ENCODE peak calls at places on chromosome 2, in six cellular contexts. One of them, this sample, is unnamed.

GRCh38 chr2:139864821-139865302 is 1084.7 kb upstream of the NXPH2 start:
- DNase-seq in mammary epithelial cell: peak; percentile 71
- DNase-seq in GM23248: no peak
- DNase-seq in endothelial cell of umbilical vein: peak; percentile 13
- DNase-seq in IMR-90: no peak
- DNase-seq in astrocyte: no peak
- DNase-seq in this sample: no peak

GRCh38 chr2:23523651-23524260 is 138.8 kb downstream of the KLHL29 start:
- DNase-seq in mammary epithelial cell: no peak
- DNase-seq in GM23248: peak; percentile 53
- DNase-seq in endothelial cell of umbilical vein: no peak
- DNase-seq in IMR-90: peak; percentile 33
- DNase-seq in astrocyte: peak; percentile 20
- DNase-seq in this sample: peak; percentile 75

GRCh38 chr2:148524519-148524919 is 120.0 kb upstream of the EPC2 start:
- DNase-seq in mammary epithelial cell: no peak
- DNase-seq in GM23248: no peak
- DNase-seq in endothelial cell of umbilical vein: no peak
- DNase-seq in IMR-90: no peak
- DNase-seq in astrocyte: no peak
- DNase-seq in this sample: no peak

GRCh38 chr2:160736629-160737028 is 243.0 kb upstream of the RBMS1 start:
- DNase-seq in mammary epithelial cell: no peak
- DNase-seq in GM23248: peak; percentile 70
- DNase-seq in endothelial cell of umbilical vein: peak; percentile 64
- DNase-seq in IMR-90: peak; percentile 66
- DNase-seq in astrocyte: peak; percentile 85
- DNase-seq in this sample: peak; percentile 67

GRCh38 chr2:158973511-158973956 is 5.1 kb downstream of the TANC1 start:
- DNase-seq in mammary epithelial cell: no peak
- DNase-seq in GM23248: no peak
- DNase-seq in endothelial cell of umbilical vein: no peak
- DNase-seq in IMR-90: peak; percentile 51
- DNase-seq in astrocyte: peak; percentile 36
- DNase-seq in this sample: peak; percentile 47

GRCh38 chr2:188931361-188931760 is 42.8 kb upstream of the COL3A1 start:
- DNase-seq in mammary epithelial cell: no peak
- DNase-seq in GM23248: peak; percentile 72
- DNase-seq in endothelial cell of umbilical vein: no peak
- DNase-seq in IMR-90: peak; percentile 56
- DNase-seq in astrocyte: peak; percentile 9
- DNase-seq in this sample: peak; percentile 68

GRCh38 chr2:215479536-215480240 is 43.8 kb upstream of the FN1 start:
- DNase-seq in mammary epithelial cell: no peak
- DNase-seq in GM23248: no peak
- DNase-seq in endothelial cell of umbilical vein: peak; percentile 12
- DNase-seq in IMR-90: no peak
- DNase-seq in astrocyte: no peak
- DNase-seq in this sample: no peak

GRCh38 chr2:173087793-173088493 is 12.3 kb downstream of the MAP3K20 start:
- DNase-seq in mammary epithelial cell: no peak
- DNase-seq in GM23248: no peak
- DNase-seq in endothelial cell of umbilical vein: no peak
- DNase-seq in IMR-90: no peak
- DNase-seq in astrocyte: no peak
- DNase-seq in this sample: no peak

GRCh38 chr2:17188726-17189125 is 329.5 kb downstream of the RAD51AP2 start:
- DNase-seq in mammary epithelial cell: no peak
- DNase-seq in GM23248: no peak
- DNase-seq in endothelial cell of umbilical vein: no peak
- DNase-seq in IMR-90: no peak
- DNase-seq in astrocyte: no peak
- DNase-seq in this sample: no peak

GRCh38 chr2:94956797-94957391 is 68.6 kb upstream of the MAL start:
- DNase-seq in mammary epithelial cell: peak; percentile 19
- DNase-seq in GM23248: peak; percentile 61
- DNase-seq in endothelial cell of umbilical vein: peak; percentile 30
- DNase-seq in IMR-90: peak; percentile 15
- DNase-seq in astrocyte: peak; percentile 6
- DNase-seq in this sample: peak; percentile 57

GRCh38 chr2:85385746-85386145 is 24.4 kb downstream of the CAPG start:
- DNase-seq in mammary epithelial cell: no peak
- DNase-seq in GM23248: no peak
- DNase-seq in endothelial cell of umbilical vein: no peak
- DNase-seq in IMR-90: no peak
- DNase-seq in astrocyte: no peak
- DNase-seq in this sample: no peak

GRCh38 chr2:100247256-100248043 is 74.9 kb downstream of the LONRF2 start:
- DNase-seq in mammary epithelial cell: no peak
- DNase-seq in GM23248: no peak
- DNase-seq in endothelial cell of umbilical vein: no peak
- DNase-seq in IMR-90: no peak
- DNase-seq in astrocyte: no peak
- DNase-seq in this sample: no peak

GRCh38 chr2:45205985-45206384 is 196.7 kb upstream of the SIX2 start:
- DNase-seq in mammary epithelial cell: no peak
- DNase-seq in GM23248: no peak
- DNase-seq in endothelial cell of umbilical vein: no peak
- DNase-seq in IMR-90: no peak
- DNase-seq in astrocyte: no peak
- DNase-seq in this sample: no peak

GRCh38 chr2:44598731-44599529 is 237.2 kb downstream of the CAMKMT start:
- DNase-seq in mammary epithelial cell: peak; percentile 36
- DNase-seq in GM23248: no peak
- DNase-seq in endothelial cell of umbilical vein: no peak
- DNase-seq in IMR-90: no peak
- DNase-seq in astrocyte: no peak
- DNase-seq in this sample: no peak

GRCh38 chr2:199457147-199458016 is at the start of gene SATB2:
- DNase-seq in mammary epithelial cell: peak; percentile 79
- DNase-seq in GM23248: peak; percentile 90
- DNase-seq in endothelial cell of umbilical vein: peak; percentile 15
- DNase-seq in IMR-90: peak; percentile 78
- DNase-seq in astrocyte: peak; percentile 76
- DNase-seq in this sample: peak; percentile 96

GRCh38 chr2:150385211-150385610 is 102.3 kb downstream of the RND3 start:
- DNase-seq in mammary epithelial cell: no peak
- DNase-seq in GM23248: no peak
- DNase-seq in endothelial cell of umbilical vein: no peak
- DNase-seq in IMR-90: no peak
- DNase-seq in astrocyte: no peak
- DNase-seq in this sample: no peak

GRCh38 chr2:28506112-28506511 is 10.3 kb downstream of the PLB1 start:
- DNase-seq in mammary epithelial cell: peak; percentile 14
- DNase-seq in GM23248: peak; percentile 14
- DNase-seq in endothelial cell of umbilical vein: no peak
- DNase-seq in IMR-90: peak; percentile 18
- DNase-seq in astrocyte: peak; percentile 52
- DNase-seq in this sample: no peak

GRCh38 chr2:46876741-46877384 is 38.7 kb downstream of the MCFD2 start:
- DNase-seq in mammary epithelial cell: peak; percentile 84
- DNase-seq in GM23248: peak; percentile 89
- DNase-seq in endothelial cell of umbilical vein: peak; percentile 80
- DNase-seq in IMR-90: peak; percentile 88
- DNase-seq in astrocyte: peak; percentile 82
- DNase-seq in this sample: peak; percentile 89

GRCh38 chr2:64276417-64277095 is 132.3 kb upstream of the PELI1 start:
- DNase-seq in mammary epithelial cell: peak; percentile 35
- DNase-seq in GM23248: peak; percentile 25
- DNase-seq in endothelial cell of umbilical vein: peak; percentile 42
- DNase-seq in IMR-90: no peak
- DNase-seq in astrocyte: peak; percentile 46
- DNase-seq in this sample: no peak

GRCh38 chr2:236852100-236852976 is 233.4 kb upstream of the COPS8 start:
- DNase-seq in mammary epithelial cell: no peak
- DNase-seq in GM23248: no peak
- DNase-seq in endothelial cell of umbilical vein: peak; percentile 95
- DNase-seq in IMR-90: no peak
- DNase-seq in astrocyte: no peak
- DNase-seq in this sample: no peak

GRCh38 chr2:12921321-12921720 is 204.6 kb downstream of the TRIB2 start:
- DNase-seq in mammary epithelial cell: no peak
- DNase-seq in GM23248: no peak
- DNase-seq in endothelial cell of umbilical vein: no peak
- DNase-seq in IMR-90: no peak
- DNase-seq in astrocyte: no peak
- DNase-seq in this sample: no peak

GRCh38 chr2:169961911-169962310 is 134.7 kb downstream of the UBR3 start:
- DNase-seq in mammary epithelial cell: peak; percentile 76
- DNase-seq in GM23248: peak; percentile 95
- DNase-seq in endothelial cell of umbilical vein: no peak
- DNase-seq in IMR-90: peak; percentile 88
- DNase-seq in astrocyte: peak; percentile 59
- DNase-seq in this sample: peak; percentile 25

GRCh38 chr2:12543452-12544220 is 173.1 kb upstream of the TRIB2 start:
- DNase-seq in mammary epithelial cell: no peak
- DNase-seq in GM23248: peak; percentile 72
- DNase-seq in endothelial cell of umbilical vein: no peak
- DNase-seq in IMR-90: no peak
- DNase-seq in astrocyte: no peak
- DNase-seq in this sample: no peak

GRCh38 chr2:110157153-110157793 is 41.7 kb upstream of the MALL start:
- DNase-seq in mammary epithelial cell: peak; percentile 69
- DNase-seq in GM23248: peak; percentile 83
- DNase-seq in endothelial cell of umbilical vein: peak; percentile 78
- DNase-seq in IMR-90: peak; percentile 77
- DNase-seq in astrocyte: peak; percentile 52
- DNase-seq in this sample: no peak

GRCh38 chr2:9690252-9690651 is 59.5 kb upstream of the YWHAQ start:
- DNase-seq in mammary epithelial cell: peak; percentile 36
- DNase-seq in GM23248: no peak
- DNase-seq in endothelial cell of umbilical vein: no peak
- DNase-seq in IMR-90: peak; percentile 55
- DNase-seq in astrocyte: peak; percentile 73
- DNase-seq in this sample: peak; percentile 83

GRCh38 chr2:217835931-217836881 is 166.6 kb downstream of the TNS1 start:
- DNase-seq in mammary epithelial cell: peak; percentile 26
- DNase-seq in GM23248: peak; percentile 94
- DNase-seq in endothelial cell of umbilical vein: no peak
- DNase-seq in IMR-90: peak; percentile 91
- DNase-seq in astrocyte: peak; percentile 86
- DNase-seq in this sample: peak; percentile 94

GRCh38 chr2:138752231-138752956 is 27.8 kb downstream of the NXPH2 start:
- DNase-seq in mammary epithelial cell: peak; percentile 66
- DNase-seq in GM23248: no peak
- DNase-seq in endothelial cell of umbilical vein: no peak
- DNase-seq in IMR-90: peak; percentile 0
- DNase-seq in astrocyte: peak; percentile 82
- DNase-seq in this sample: no peak
- H2AFZ ChIP-seq in mammary epithelial cell: peak overlapping the region; percentile 65
- H2AFZ ChIP-seq in GM23248: no peak overlapping the region
- H2AFZ ChIP-seq in endothelial cell of umbilical vein: no peak overlapping the region
- H2AFZ ChIP-seq in IMR-90: no peak overlapping the region
- H2AFZ ChIP-seq in astrocyte: no peak overlapping the region
- H2AFZ ChIP-seq in this sample: no peak overlapping the region

GRCh38 chr2:99190548-99190947 is 9.6 kb downstream of the MRPL30 start:
- DNase-seq in mammary epithelial cell: no peak
- DNase-seq in GM23248: no peak
- DNase-seq in endothelial cell of umbilical vein: no peak
- DNase-seq in IMR-90: no peak
- DNase-seq in astrocyte: no peak
- DNase-seq in this sample: no peak
- H3K36me3 ChIP-seq in mammary epithelial cell: peaks cover 13% of the 10 kb centered on the region
- H3K36me3 ChIP-seq in GM23248: peaks cover 35% of the 10 kb centered on the region
- H3K36me3 ChIP-seq in endothelial cell of umbilical vein: peaks cover 2% of the 10 kb centered on the region
- H3K36me3 ChIP-seq in IMR-90: peaks cover 14% of the 10 kb centered on the region
- H3K36me3 ChIP-seq in astrocyte: peaks cover 15% of the 10 kb centered on the region
- H3K36me3 ChIP-seq in this sample: peaks cover 21% of the 10 kb centered on the region

GRCh38 chr2:191037351-191037750 is 23.4 kb upstream of the STAT1 start:
- DNase-seq in mammary epithelial cell: no peak
- DNase-seq in GM23248: peak; percentile 28
- DNase-seq in endothelial cell of umbilical vein: no peak
- DNase-seq in IMR-90: no peak
- DNase-seq in astrocyte: no peak
- DNase-seq in this sample: no peak
- H3K27ac ChIP-seq in mammary epithelial cell: no peak overlapping the region
- H3K27ac ChIP-seq in GM23248: peak overlapping the region; percentile 84
- H3K27ac ChIP-seq in endothelial cell of umbilical vein: no peak overlapping the region
- H3K27ac ChIP-seq in IMR-90: no peak overlapping the region
- H3K27ac ChIP-seq in astrocyte: no peak overlapping the region
- H3K27ac ChIP-seq in this sample: peak overlapping the region; percentile 25

GRCh38 chr2:190722061-190722759 is 73.3 kb downstream of the NAB1 start:
- DNase-seq in mammary epithelial cell: peak; percentile 57
- DNase-seq in GM23248: no peak
- DNase-seq in endothelial cell of umbilical vein: peak; percentile 46
- DNase-seq in IMR-90: no peak
- DNase-seq in astrocyte: no peak
- DNase-seq in this sample: no peak
- H2AFZ ChIP-seq in mammary epithelial cell: no peak overlapping the region
- H2AFZ ChIP-seq in GM23248: no peak overlapping the region
- H2AFZ ChIP-seq in endothelial cell of umbilical vein: no peak overlapping the region
- H2AFZ ChIP-seq in IMR-90: no peak overlapping the region
- H2AFZ ChIP-seq in astrocyte: no peak overlapping the region
- H2AFZ ChIP-seq in this sample: no peak overlapping the region

DNA sequence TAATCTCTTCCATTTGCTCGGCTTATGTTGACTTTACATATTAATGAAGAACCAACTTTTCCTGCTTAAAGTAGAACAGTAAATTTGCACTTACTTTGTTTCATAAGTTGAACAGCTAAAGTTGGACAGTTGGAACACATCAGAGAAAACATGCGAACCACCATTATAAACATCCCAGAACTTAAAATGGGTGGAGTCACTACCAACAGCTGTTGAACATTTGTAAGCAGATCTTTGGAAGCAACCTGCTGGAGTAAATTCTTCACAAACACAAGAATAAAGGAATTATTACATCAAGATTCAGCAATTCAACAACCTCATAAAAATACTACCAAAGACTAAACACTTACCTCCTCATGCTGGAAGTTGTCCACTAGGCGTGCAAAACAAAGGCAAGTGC is 96.4 kb upstream of the DNER start:
- DNase-seq in mammary epithelial cell: no peak
- DNase-seq in GM23248: no peak
- DNase-seq in endothelial cell of umbilical vein: no peak
- DNase-seq in IMR-90: peak; percentile 74
- DNase-seq in astrocyte: no peak
- DNase-seq in this sample: no peak
- H3K36me3 ChIP-seq in mammary epithelial cell: peaks cover 31% of the 10 kb centered on the region
- H3K36me3 ChIP-seq in GM23248: peaks cover 73% of the 10 kb centered on the region
- H3K36me3 ChIP-seq in endothelial cell of umbilical vein: peaks cover 3% of the 10 kb centered on the region
- H3K36me3 ChIP-seq in IMR-90: peaks cover 18% of the 10 kb centered on the region
- H3K36me3 ChIP-seq in astrocyte: peaks cover 51% of the 10 kb centered on the region
- H3K36me3 ChIP-seq in this sample: peaks cover 67% of the 10 kb centered on the region

DNA sequence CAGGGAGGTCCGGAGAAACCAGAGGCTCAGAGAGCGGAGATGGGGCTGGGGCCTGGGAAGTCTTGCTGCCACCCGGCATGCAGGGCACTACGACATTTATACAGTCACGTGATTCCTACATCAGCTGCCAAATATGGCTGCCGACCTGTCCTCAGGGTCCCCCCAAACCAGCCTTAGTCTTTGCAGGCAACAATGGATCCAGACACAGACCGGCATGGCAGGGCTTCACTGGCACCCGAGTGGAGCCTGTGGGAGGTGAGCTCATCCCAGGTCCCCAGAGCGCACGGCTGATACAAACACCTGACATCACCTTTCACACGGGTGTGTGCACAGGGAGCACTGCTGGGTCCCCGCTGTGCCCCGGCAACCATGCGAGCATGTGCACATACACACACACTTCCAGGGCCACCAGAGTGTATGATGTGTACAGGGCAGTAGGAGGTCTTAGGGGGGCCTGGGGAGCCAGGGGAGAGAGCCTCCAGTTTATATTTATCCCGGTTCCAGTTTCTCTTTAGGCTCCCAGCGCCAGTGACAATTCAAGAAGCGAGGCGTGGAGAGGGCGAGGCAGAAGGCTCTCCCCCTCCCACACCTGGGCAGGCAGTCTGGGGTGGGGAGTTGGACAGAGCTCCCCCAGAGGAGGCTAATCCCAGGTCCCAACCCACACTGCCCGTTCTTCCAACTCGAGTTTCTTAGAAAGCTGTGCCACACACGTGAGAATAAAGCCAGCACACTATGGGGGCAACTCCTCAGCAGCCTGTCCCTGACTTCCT is 2.7 kb downstream of the SEMA4C start:
- DNase-seq in mammary epithelial cell: no peak
- DNase-seq in GM23248: no peak
- DNase-seq in endothelial cell of umbilical vein: peak; percentile 12
- DNase-seq in IMR-90: no peak
- DNase-seq in astrocyte: no peak
- DNase-seq in this sample: peak; percentile 88
- H3K27ac ChIP-seq in mammary epithelial cell: no peak overlapping the region
- H3K27ac ChIP-seq in GM23248: peak overlapping the region; percentile 75
- H3K27ac ChIP-seq in endothelial cell of umbilical vein: no peak overlapping the region
- H3K27ac ChIP-seq in IMR-90: peak overlapping the region; percentile 88
- H3K27ac ChIP-seq in astrocyte: peak overlapping the region; percentile 72
- H3K27ac ChIP-seq in this sample: peak overlapping the region; percentile 73

This sample was measured in osteoblast.